ENCODE peak calls at places on chromosomes 16 and 17, in eight cellular contexts. B is A549, U is AG04450, I is epithelial cell of esophagus, X is Panc1, J is GM12865, F is heart right ventricle, Y is astrocyte of the cerebellum. T is an unnamed sample.

GRCh38 chr17:34567665-34568064 is 11.7 kb upstream of the TMEM132E start:
- DNase-seq in B (no peak), Y (no peak), U (no peak), J (no peak), I (no peak), X (no peak), F (no peak), T (no peak)

GRCh38 chr17:44878627-44879221 is 20.5 kb downstream of the EFTUD2 start:
- DNase-seq in B (peak), F (peak), J (peak), X (no peak), I (peak), Y (no peak), U (no peak), T (peak)

GRCh38 chr17:38660097-38661026 is 14.4 kb downstream of the EPOP start:
- DNase-seq in I (no peak), U (no peak), J (no peak), F (no peak), B (no peak), X (no peak), Y (no peak), T (no peak)

GRCh38 chr16:3089717-3090592 is 9.1 kb downstream of the ZSCAN10 start:
- DNase-seq in U (no peak), B (no peak), J (no peak), Y (no peak), X (no peak), F (no peak), I (no peak), T (no peak)

GRCh38 chr16:66952430-66953139 is 8.5 kb upstream of the CES3 start:
- DNase-seq in U (no peak), X (no peak), I (no peak), Y (no peak), B (no peak), F (no peak), J (no peak), T (no peak)

GRCh38 chr16:56679078-56679730 is 3.1 kb upstream of the MT1X start:
- DNase-seq in B (no peak), U (no peak), I (no peak), J (no peak), X (no peak), Y (no peak), F (no peak), T (no peak)

GRCh38 chr17:78144146-78144719 is 2.0 kb upstream of the C17orf99 start:
- DNase-seq in Y (peak), F (peak), I (peak), U (peak), B (peak), X (no peak), J (peak), T (peak)

GRCh38 chr17:15963670-15964110 is 18.8 kb downstream of the ADORA2B start:
- DNase-seq in Y (peak), I (peak), J (no peak), F (no peak), B (peak), X (no peak), U (no peak), T (peak)

GRCh38 chr17:5580974-5581373 is 3.3 kb downstream of the NLRP1 start:
- DNase-seq in J (no peak), U (no peak), B (no peak), X (no peak), Y (no peak), I (no peak), F (no peak), T (no peak)

GRCh38 chr16:49951568-49952195 is 73.3 kb upstream of the CNEP1R1 start:
- DNase-seq in I (no peak), F (no peak), Y (no peak), X (no peak), B (peak), U (no peak), J (no peak), T (no peak)

GRCh38 chr17:1124896-1125774 is 54.6 kb downstream of the ABR start:
- DNase-seq in U (no peak), B (no peak), J (no peak), I (no peak), Y (no peak), X (no peak), F (no peak), T (no peak)

GRCh38 chr17:59620518-59621259 is 994 bp downstream of the CLTC start:
- DNase-seq in Y (no peak), J (peak), I (peak), B (peak), U (no peak), F (peak), X (no peak), T (peak)

GRCh38 chr17:42122371-42123303 is at the start of gene HSPB9:
- DNase-seq in Y (no peak), F (no peak), B (no peak), J (no peak), U (no peak), I (peak), X (no peak), T (no peak)

GRCh38 chr17:69874220-69874670 is 200.8 kb upstream of the KCNJ16 start:
- DNase-seq in Y (peak), X (no peak), F (no peak), I (peak), J (no peak), U (no peak), B (no peak), T (peak)

GRCh38 chr16:24999088-24999670 is 16.0 kb downstream of the ARHGAP17 start:
- DNase-seq in F (no peak), U (no peak), Y (no peak), X (no peak), J (no peak), B (no peak), I (no peak), T (no peak)

GRCh38 chr16:81620796-81621195 is 158.3 kb upstream of the PLCG2 start:
- DNase-seq in U (no peak), F (no peak), I (peak), Y (no peak), X (no peak), J (no peak), B (no peak), T (no peak)

GRCh38 chr17:78409191-78409621 is 30.8 kb downstream of the PGS1 start:
- DNase-seq in X (no peak), B (peak), F (no peak), U (no peak), J (no peak), I (no peak), Y (no peak), T (no peak)

GRCh38 chr16:27597361-27597760 is 47.4 kb downstream of the KATNIP start:
- DNase-seq in Y (no peak), F (no peak), B (no peak), U (no peak), I (no peak), J (no peak), X (no peak), T (no peak)

GRCh38 chr16:8907096-8907495 is 24.9 kb downstream of the LITAFD start:
- DNase-seq in Y (no peak), J (no peak), X (no peak), I (no peak), F (no peak), U (no peak), B (no peak), T (no peak)

GRCh38 chr17:35022536-35023063 is 40.9 kb downstream of the RFFL start:
- DNase-seq in B (peak), F (peak), X (no peak), J (peak), Y (peak), I (peak), U (peak), T (peak)

GRCh38 chr17:76327689-76328088 is 19.6 kb upstream of the QRICH2 start:
- DNase-seq in Y (no peak), F (no peak), X (no peak), U (no peak), B (no peak), J (no peak), I (no peak), T (no peak)

GRCh38 chr17:76490112-76490710 is 11.0 kb downstream of the RHBDF2 start:
- DNase-seq in X (no peak), I (no peak), U (no peak), J (no peak), Y (no peak), B (no peak), F (no peak), T (no peak)

GRCh38 chr17:33667052-33667509 is 374.0 kb upstream of the ASIC2 start:
- DNase-seq in F (no peak), I (no peak), X (no peak), B (peak), J (peak), U (no peak), Y (no peak), T (no peak)

GRCh38 chr16:49281843-49282642 is 405 bp upstream of the CBLN1 start:
- DNase-seq in U (no peak), F (peak), J (peak), Y (no peak), B (peak), I (peak), X (no peak), T (peak)

DNA sequence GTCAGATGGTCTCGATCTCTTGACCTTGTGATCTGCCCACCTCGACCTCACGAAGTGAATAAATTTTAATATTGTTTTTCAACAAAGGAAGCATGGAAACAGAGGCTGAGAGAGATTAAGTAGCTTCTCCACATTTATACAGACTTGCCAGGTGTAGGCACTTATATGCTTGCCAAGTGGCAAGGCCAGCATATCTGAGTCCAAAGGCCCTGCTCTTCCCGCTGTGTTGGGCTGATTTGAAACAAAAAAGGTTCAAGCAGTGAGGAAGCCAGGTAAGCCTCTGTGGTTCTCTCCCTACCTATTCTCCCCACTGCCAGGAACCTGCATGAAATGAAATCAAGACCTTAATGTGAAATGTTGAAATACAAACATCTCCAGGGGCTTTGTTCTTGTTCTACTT is 7.5 kb upstream of the SLC6A4 start:
- DNase-seq in B (no peak), J (no peak), X (no peak), I (no peak), F (no peak), Y (no peak), U (no peak), T (no peak)
- H3K4me3 ChIP-seq in B (no peak), J (no peak), X (no peak), I (no peak), F (no peak), Y (no peak), U (no peak), T (no peak)

GRCh38 chr16:78249832-78250231 is 150.4 kb downstream of the WWOX start:
- DNase-seq in Y (no peak), J (no peak), X (no peak), B (no peak), F (no peak), I (no peak), U (no peak), T (no peak)

GRCh38 chr16:78251115-78251514 is 151.7 kb downstream of the WWOX start:
- DNase-seq in F (no peak), I (no peak), U (no peak), J (no peak), B (no peak), X (no peak), Y (no peak), T (no peak)

GRCh38 chr16:78244131-78244899 is 144.9 kb downstream of the WWOX start:
- DNase-seq in I (peak), F (no peak), J (no peak), U (no peak), B (no peak), X (no peak), Y (no peak), T (no peak)

GRCh38 chr16:78252757-78253156 is 153.3 kb downstream of the WWOX start:
- DNase-seq in J (no peak), X (no peak), I (no peak), U (no peak), F (no peak), Y (no peak), B (no peak), T (no peak)

DNA sequence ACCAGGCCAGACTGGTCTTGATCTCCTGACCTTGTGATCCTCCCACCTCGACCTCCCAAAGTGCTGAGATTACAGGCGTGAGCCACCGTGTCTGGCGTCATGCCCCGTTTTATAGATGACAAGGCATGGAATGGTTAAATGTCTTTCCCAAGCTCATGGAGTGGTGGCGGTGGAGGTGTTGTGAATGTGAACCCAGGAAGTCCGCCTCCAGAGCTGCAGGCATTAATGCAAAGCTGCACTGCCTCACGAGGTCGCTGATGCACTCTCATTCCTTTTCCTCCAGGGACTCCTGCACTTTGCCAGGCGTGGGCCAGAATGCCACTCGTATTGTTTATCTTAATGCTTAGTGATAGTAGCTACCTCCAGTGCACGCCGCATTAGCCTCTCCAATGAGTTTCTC is 149.6 kb downstream of the WWOX start:
- DNase-seq in U (no peak), Y (no peak), F (peak), J (no peak), B (peak), X (no peak), I (no peak), T (no peak)
- TF ChIP-seq CTCF in U (no peak), Y (no peak), F (no peak), J (no peak), B (no peak), X (peak), I (no peak), T (no peak)

DNA sequence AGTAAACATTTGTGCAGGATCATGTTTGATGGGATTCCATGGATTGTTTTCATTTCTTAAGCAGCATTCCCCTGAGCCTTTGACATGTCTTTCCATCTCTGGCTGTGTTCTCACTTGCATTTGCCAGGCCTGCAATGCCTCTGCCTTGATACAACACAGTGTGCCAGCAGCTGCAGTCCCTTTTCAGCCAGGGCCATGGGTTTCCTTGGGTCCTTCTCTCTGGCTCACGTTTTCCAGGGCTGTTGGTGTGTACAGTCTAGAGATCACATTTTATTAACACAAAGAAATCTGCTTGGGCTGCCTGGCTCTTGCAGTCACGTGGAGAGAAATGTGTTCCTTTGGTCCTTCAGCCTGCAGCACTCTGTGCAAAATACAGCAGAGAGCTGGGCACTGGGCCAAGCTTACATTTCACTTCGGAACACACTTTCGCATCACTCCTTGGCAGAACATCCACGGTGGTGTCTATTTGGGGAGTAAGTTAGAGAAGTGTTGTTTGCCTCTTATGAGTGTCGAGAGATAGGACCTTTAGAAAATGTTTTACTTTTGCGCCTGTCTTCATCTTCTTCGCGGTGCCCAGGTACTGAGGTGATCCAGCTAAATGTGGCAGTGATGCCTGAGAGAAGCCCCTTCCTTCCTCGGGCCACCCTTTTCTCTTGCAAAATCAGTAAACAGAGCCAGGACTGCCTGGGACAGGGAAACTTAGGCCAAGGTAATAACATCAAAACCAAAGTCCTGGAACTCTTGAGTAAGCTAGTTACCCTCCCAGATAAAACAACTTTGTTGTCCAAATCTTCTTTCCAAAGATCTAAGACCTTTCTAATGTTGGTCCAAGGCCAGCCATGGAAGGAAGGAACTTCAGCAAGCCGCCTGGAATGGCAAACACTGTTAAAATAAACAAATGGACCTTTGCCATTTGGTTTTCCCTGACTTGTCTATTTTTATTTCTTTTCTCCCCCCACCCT is 20.9 kb downstream of the HLF start:
- DNase-seq in F (peak), Y (peak), U (no peak), X (no peak), J (no peak), I (peak), B (peak), T (peak)
- H3K4me3 ChIP-seq in F (no peak), Y (no peak), U (no peak), X (no peak), J (no peak), I (no peak), B (no peak), T (no peak)

DNA sequence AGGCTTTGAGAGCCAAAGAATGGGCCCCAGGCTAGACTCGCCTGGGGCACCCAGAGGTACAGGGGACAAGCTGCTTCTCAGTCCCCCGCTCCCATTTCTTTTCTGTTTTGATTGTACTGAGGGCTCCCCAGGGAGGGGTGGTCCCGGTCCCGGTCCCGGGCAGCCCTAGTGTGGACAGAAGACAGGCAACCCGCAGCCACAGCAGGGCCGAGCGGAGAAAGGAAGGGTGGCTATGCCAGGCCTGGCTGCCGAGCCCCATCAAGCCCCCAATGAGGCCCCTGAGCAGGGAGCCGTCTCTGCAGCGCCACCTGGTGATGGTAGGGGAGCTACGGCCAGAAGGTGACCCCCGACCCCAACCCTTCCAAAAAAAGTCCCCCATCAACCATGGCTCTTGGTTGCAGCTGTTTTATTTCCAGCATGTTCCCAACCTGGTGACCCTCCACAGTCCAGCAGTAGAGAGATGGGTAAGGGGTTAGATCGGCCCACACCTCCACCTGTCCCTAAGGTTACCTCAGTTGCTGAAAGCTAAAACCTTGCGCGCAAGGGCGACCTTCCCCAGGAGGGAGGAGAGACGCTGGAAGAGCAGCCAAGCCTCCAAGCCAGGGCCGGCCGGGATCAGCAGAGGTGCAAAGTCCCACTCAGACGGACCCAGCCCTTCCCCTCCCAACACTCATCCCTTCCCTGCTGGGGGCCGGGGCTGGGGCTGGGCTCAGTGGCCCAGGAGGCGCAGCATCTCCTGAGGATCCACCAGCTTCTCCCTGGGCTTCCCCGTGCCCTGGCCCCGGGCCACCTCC is 2.6 kb upstream of the GRIN2C start:
- DNase-seq in B (peak), X (no peak), F (peak), J (peak), I (peak), Y (no peak), U (no peak), T (no peak)
- TF ChIP-seq CTCF in B (peak), X (peak), F (peak), J (peak), I (peak), Y (peak), U (peak), T (peak)

GRCh38 chr17:64016248-64016784 is 4.1 kb downstream of the ICAM2 start:
- DNase-seq in J (peak), Y (no peak), X (no peak), B (no peak), F (no peak), U (no peak), I (no peak), T (no peak)
- H3K4me3 ChIP-seq in J (peak), Y (no peak), X (no peak), B (no peak), F (peak), U (no peak), I (no peak), T (no peak)

GRCh38 chr16:11462861-11463260 is 117.6 kb downstream of the RMI2 start:
- DNase-seq in B (no peak), J (no peak), Y (no peak), F (no peak), U (no peak), I (no peak), X (no peak), T (no peak)

GRCh38 chr16:11461595-11461990 is 116.3 kb downstream of the RMI2 start:
- DNase-seq in B (no peak), Y (no peak), J (no peak), F (no peak), X (no peak), U (no peak), I (no peak), T (no peak)

GRCh38 chr16:11460820-11461594 is 115.7 kb downstream of the RMI2 start:
- DNase-seq in F (no peak), I (no peak), Y (no peak), J (no peak), U (no peak), B (no peak), X (no peak), T (no peak)

GRCh38 chr16:11464241-11464640 is 119.0 kb downstream of the RMI2 start:
- DNase-seq in I (no peak), J (no peak), B (no peak), Y (no peak), X (no peak), U (no peak), F (no peak), T (no peak)

DNA sequence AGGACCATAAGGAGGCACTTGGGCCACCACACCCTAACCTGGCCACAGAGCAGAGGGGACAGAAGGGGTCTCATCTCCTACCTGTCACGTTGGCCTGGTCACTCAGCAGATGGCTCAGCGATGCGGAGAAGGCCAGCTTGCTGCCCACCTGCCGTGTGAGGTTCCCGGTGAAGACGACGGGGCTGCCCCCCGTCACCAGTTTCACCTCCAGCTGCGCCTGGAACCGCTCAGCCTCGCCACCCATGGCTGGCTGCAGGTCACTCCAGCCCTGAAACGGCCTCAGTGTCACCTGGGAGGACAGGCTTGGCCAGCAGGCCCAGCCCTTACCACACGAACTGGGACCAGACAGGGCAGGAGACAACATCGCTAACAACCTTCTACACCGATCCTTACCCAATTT is 116.8 kb downstream of the RMI2 start:
- DNase-seq in F (no peak), B (no peak), I (no peak), U (no peak), X (no peak), J (no peak), Y (no peak), T (no peak)
- TF ChIP-seq CTCF in F (no peak), B (no peak), I (no peak), U (no peak), X (no peak), J (no peak), Y (no peak), T (no peak)

GRCh38 chr16:54936979-54937672 is 6.5 kb downstream of the IRX5 start:
- DNase-seq in F (peak), J (no peak), X (no peak), Y (peak), U (no peak), I (peak), B (peak), T (peak)
- H3K4me3 ChIP-seq in F (peak), J (no peak), X (no peak), Y (peak), U (no peak), I (peak), B (peak), T (peak)

GRCh38 chr16:85361441-85362118 is 249.3 kb upstream of the CIBAR2 start:
- DNase-seq in U (no peak), F (no peak), Y (no peak), J (no peak), B (no peak), I (no peak), X (no peak), T (no peak)
- TF ChIP-seq CTCF in U (no peak), F (no peak), Y (no peak), J (no peak), B (no peak), I (no peak), X (no peak), T (no peak)

T was measured in fibroblast of the aortic adventitia.